ENCODE peak calls at places on chromosomes 5 and 9, in six cellular contexts. Y, D, F, S, T and Q are unnamed samples. For H3K4me1, the result is how much of the 10 kb centered on the place peaks cover.

GRCh38 chr9:79001012-79001411 is 570.8 kb upstream of the TLE4 start:
- DNase-seq in F (no peak), Y (no peak), S (no peak), D (no peak), T (no peak), Q (no peak)

GRCh38 chr9:89461302-89461701 is 36.6 kb downstream of the SEMA4D start:
- DNase-seq in D (no peak), F (no peak), S (no peak), Y (no peak), T (no peak), Q (no peak)

GRCh38 chr5:12730354-12730753 is 826.1 kb upstream of the CTNND2 start:
- DNase-seq in D (no peak), T (no peak), Y (no peak), S (no peak), F (no peak), Q (no peak)

GRCh38 chr5:11105706-11106105 is 344.7 kb upstream of the DAP start:
- DNase-seq in Y (no peak), T (no peak), S (no peak), D (no peak), F (no peak), Q (no peak)

GRCh38 chr5:118592234-118592633 is 396.1 kb downstream of the DTWD2 start:
- DNase-seq in S (no peak), Y (no peak), F (no peak), T (no peak), D (no peak), Q (no peak)

GRCh38 chr9:134284741-134285140 is 41.5 kb upstream of the RXRA start:
- DNase-seq in S (no peak), F (no peak), D (no peak), Y (no peak), T (no peak), Q (no peak)

GRCh38 chr5:52983731-52984620 is 5.2 kb upstream of the ITGA2 start:
- DNase-seq in Y (no peak), D (no peak), T (no peak), F (no peak), S (no peak), Q (no peak)

GRCh38 chr5:116389601-116390000 is 185.0 kb downstream of the SEMA6A start:
- DNase-seq in S (no peak), Y (no peak), F (no peak), D (no peak), T (no peak), Q (no peak)

GRCh38 chr9:109264865-109265532 is 55.9 kb downstream of the EPB41L4B start:
- DNase-seq in D (no peak), T (peak), Y (no peak), F (no peak), S (no peak), Q (no peak)

GRCh38 chr5:1437452-1437851 is 7.8 kb downstream of the SLC6A3 start:
- DNase-seq in D (no peak), F (peak), T (no peak), Y (no peak), S (peak), Q (no peak)

GRCh38 chr5:82183828-82184227 is 94.3 kb downstream of the RPS23 start:
- DNase-seq in T (no peak), S (no peak), F (no peak), Y (no peak), D (no peak), Q (no peak)

GRCh38 chr9:124208571-124208970 is 49.2 kb upstream of the NEK6 start:
- DNase-seq in Y (peak), T (no peak), F (no peak), D (peak), S (no peak), Q (no peak)

GRCh38 chr5:72151169-72151568 is 43.9 kb downstream of the MAP1B start:
- DNase-seq in D (no peak), T (no peak), F (no peak), Y (no peak), S (no peak), Q (no peak)

GRCh38 chr5:395156-395920 is 47.6 kb upstream of the EXOC3 start:
- DNase-seq in F (peak), D (no peak), Y (no peak), T (no peak), S (no peak), Q (peak)

DNA sequence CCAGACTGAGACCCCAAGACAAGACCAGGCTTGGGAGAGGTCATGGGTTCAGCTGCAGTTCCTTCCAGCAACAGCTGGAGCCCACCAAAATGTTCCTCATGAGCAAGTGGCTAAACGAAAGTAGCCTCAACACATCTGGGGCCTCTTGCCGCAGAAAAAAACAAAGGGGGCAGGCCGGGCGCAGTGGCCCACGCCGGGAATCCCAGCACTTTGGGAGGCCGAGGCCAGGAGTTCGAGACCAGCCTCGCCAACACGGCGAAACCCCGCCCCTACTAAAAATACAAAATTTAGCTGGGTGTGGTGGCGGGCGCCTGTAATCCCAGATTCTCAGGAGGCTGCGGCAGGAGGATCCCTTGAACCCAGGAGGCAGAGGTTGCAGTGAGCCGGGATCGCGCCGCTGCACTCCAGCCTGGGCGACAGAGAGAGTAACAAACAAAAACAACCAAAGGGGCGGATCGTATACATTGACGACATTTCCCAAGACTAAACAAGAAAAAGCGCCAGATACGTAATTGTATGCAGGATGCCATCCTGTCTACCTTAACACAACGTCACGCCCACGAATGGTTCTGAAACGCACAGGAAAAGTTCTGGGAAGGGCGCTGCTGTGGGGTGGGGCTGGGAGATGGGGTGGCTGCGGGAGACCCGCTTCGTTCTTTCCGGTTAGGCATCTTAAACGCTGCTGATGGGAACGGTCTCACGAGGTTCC is 1.7 kb downstream of the INPP5E start:
- DNase-seq in S (no peak), F (no peak), D (no peak), Y (no peak), T (peak), Q (no peak)
- H3K4me3 ChIP-seq in S (peak), F (peak), D (peak), Y (peak), T (peak), Q (peak)

GRCh38 chr9:129338701-129339445 is 160.8 kb upstream of the IER5L start:
- DNase-seq in F (no peak), Y (no peak), S (no peak), T (peak), D (no peak), Q (no peak)
- H3K4me1 ChIP-seq in F (under half), Y (under half), S (under half), T (under half), D (under half), Q (under half)

GRCh38 chr5:174145821-174146220 is 100.3 kb downstream of the NSG2 start:
- DNase-seq in F (no peak), T (no peak), S (no peak), Y (no peak), D (no peak), Q (no peak)

GRCh38 chr5:174145091-174145490 is 99.6 kb downstream of the NSG2 start:
- DNase-seq in Y (no peak), F (no peak), S (no peak), T (no peak), D (no peak), Q (peak)

GRCh38 chr5:174141398-174141797 is 95.9 kb downstream of the NSG2 start:
- DNase-seq in T (no peak), S (no peak), D (no peak), Y (no peak), F (no peak), Q (no peak)

GRCh38 chr5:174139623-174140022 is 94.1 kb downstream of the NSG2 start:
- DNase-seq in S (no peak), F (no peak), Y (no peak), T (no peak), D (no peak), Q (no peak)

GRCh38 chr5:174140452-174140851 is 94.9 kb downstream of the NSG2 start:
- DNase-seq in T (no peak), D (no peak), Y (no peak), S (no peak), F (no peak), Q (no peak)
- H3K27ac ChIP-seq in T (no peak), D (no peak), Y (no peak), S (no peak), F (no peak), Q (no peak)

DNA sequence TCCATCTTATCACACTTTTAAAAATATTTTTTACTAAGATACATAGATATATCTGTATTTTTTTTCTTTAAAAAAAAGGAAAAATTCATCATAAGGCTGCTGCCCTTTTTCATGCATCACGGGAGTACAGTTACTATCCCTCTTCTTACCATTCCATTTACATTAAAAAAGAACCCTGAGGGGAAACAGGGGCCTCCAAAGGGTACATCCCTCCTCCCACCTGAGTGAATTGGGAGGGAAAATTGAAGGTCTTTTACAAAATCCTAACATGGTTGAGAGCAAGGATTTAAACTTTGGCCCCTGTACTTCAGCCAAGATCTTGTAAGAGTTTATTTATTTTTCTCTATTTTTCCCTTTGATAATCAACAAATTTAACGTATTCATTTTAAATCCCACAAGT is 319.2 kb downstream of the MLLT3 start:
- DNase-seq in T (no peak), D (no peak), F (no peak), Y (no peak), S (no peak), Q (no peak)
- H3K4me3 ChIP-seq in T (no peak), D (no peak), F (no peak), Y (no peak), S (no peak), Q (no peak)

GRCh38 chr5:50724262-50724661 is 57.8 kb downstream of the PARP8 start:
- DNase-seq in S (no peak), F (no peak), Y (no peak), D (no peak), T (no peak), Q (no peak)
- H3K4me1 ChIP-seq in S (under half), F (under half), Y (half or more), D (under half), T (under half), Q (under half)